ENCODE peak calls at places on chromosomes 6 and 20, in five cellular contexts. One of them, this sample, is unnamed.

GRCh38 chr20:36035720-36036119 is 67.3 kb downstream of the CNBD2 start:
- DNase-seq in aorta: no peak
- DNase-seq in GM12878: no peak
- DNase-seq in right cardiac atrium: no peak
- DNase-seq in skeletal muscle cell: no peak
- DNase-seq in this sample: no peak

GRCh38 chr6:106381223-106381622 is 20.7 kb downstream of the CRYBG1 start:
- DNase-seq in right cardiac atrium: no peak
- DNase-seq in GM12878: no peak
- DNase-seq in skeletal muscle cell: no peak
- DNase-seq in aorta: no peak
- DNase-seq in this sample: no peak

GRCh38 chr6:17469006-17469972 is 75.9 kb downstream of the CAP2 start:
- DNase-seq in aorta: no peak
- DNase-seq in skeletal muscle cell: no peak
- DNase-seq in right cardiac atrium: no peak
- DNase-seq in GM12878: no peak
- DNase-seq in this sample: no peak

GRCh38 chr6:56927538-56928453 is 27.1 kb upstream of the BEND6 start:
- DNase-seq in skeletal muscle cell: no peak
- DNase-seq in GM12878: no peak
- DNase-seq in right cardiac atrium: no peak
- DNase-seq in aorta: no peak
- DNase-seq in this sample: no peak

GRCh38 chr6:44800171-44800671 is 412.7 kb downstream of the CDC5L start:
- DNase-seq in GM12878: no peak
- DNase-seq in right cardiac atrium: no peak
- DNase-seq in aorta: no peak
- DNase-seq in skeletal muscle cell: peak
- DNase-seq in this sample: no peak

GRCh38 chr6:118284736-118285360 is 263.2 kb upstream of the PLN start:
- DNase-seq in skeletal muscle cell: no peak
- DNase-seq in aorta: no peak
- DNase-seq in right cardiac atrium: no peak
- DNase-seq in GM12878: no peak
- DNase-seq in this sample: no peak

GRCh38 chr6:26122005-26122388 is 34.8 kb downstream of the HFE start:
- DNase-seq in aorta: no peak
- DNase-seq in right cardiac atrium: no peak
- DNase-seq in GM12878: no peak
- DNase-seq in skeletal muscle cell: no peak
- DNase-seq in this sample: no peak

GRCh38 chr6:108665495-108666196 is 104.9 kb downstream of the FOXO3 start:
- DNase-seq in skeletal muscle cell: no peak
- DNase-seq in aorta: no peak
- DNase-seq in right cardiac atrium: no peak
- DNase-seq in GM12878: no peak
- DNase-seq in this sample: no peak

GRCh38 chr20:6162239-6162638 is 39.4 kb upstream of the FERMT1 start:
- DNase-seq in right cardiac atrium: peak
- DNase-seq in skeletal muscle cell: peak
- DNase-seq in aorta: peak
- DNase-seq in GM12878: no peak
- DNase-seq in this sample: no peak

GRCh38 chr20:35326021-35326731 is 34.0 kb upstream of the FAM83C start:
- DNase-seq in right cardiac atrium: no peak
- DNase-seq in skeletal muscle cell: no peak
- DNase-seq in GM12878: no peak
- DNase-seq in aorta: no peak
- DNase-seq in this sample: no peak

GRCh38 chr6:95948324-95948723 is 67.5 kb upstream of the FUT9 start:
- DNase-seq in aorta: no peak
- DNase-seq in skeletal muscle cell: no peak
- DNase-seq in GM12878: no peak
- DNase-seq in right cardiac atrium: no peak
- DNase-seq in this sample: no peak

GRCh38 chr6:168150551-168151444 is 71.8 kb upstream of the FRMD1 start:
- DNase-seq in aorta: no peak
- DNase-seq in right cardiac atrium: no peak
- DNase-seq in GM12878: no peak
- DNase-seq in skeletal muscle cell: no peak
- DNase-seq in this sample: no peak

GRCh38 chr6:37173573-37174195 is 3.7 kb downstream of the PIM1 start:
- DNase-seq in GM12878: no peak
- DNase-seq in skeletal muscle cell: no peak
- DNase-seq in aorta: no peak
- DNase-seq in right cardiac atrium: peak
- DNase-seq in this sample: no peak

GRCh38 chr6:72622094-72622540 is 253 bp downstream of the KCNQ5 start:
- DNase-seq in right cardiac atrium: peak
- DNase-seq in aorta: peak
- DNase-seq in GM12878: no peak
- DNase-seq in skeletal muscle cell: no peak
- DNase-seq in this sample: peak

GRCh38 chr6:105851181-105851580 is 235.0 kb upstream of the PRDM1 start:
- DNase-seq in right cardiac atrium: no peak
- DNase-seq in skeletal muscle cell: no peak
- DNase-seq in aorta: no peak
- DNase-seq in GM12878: no peak
- DNase-seq in this sample: no peak

DNA sequence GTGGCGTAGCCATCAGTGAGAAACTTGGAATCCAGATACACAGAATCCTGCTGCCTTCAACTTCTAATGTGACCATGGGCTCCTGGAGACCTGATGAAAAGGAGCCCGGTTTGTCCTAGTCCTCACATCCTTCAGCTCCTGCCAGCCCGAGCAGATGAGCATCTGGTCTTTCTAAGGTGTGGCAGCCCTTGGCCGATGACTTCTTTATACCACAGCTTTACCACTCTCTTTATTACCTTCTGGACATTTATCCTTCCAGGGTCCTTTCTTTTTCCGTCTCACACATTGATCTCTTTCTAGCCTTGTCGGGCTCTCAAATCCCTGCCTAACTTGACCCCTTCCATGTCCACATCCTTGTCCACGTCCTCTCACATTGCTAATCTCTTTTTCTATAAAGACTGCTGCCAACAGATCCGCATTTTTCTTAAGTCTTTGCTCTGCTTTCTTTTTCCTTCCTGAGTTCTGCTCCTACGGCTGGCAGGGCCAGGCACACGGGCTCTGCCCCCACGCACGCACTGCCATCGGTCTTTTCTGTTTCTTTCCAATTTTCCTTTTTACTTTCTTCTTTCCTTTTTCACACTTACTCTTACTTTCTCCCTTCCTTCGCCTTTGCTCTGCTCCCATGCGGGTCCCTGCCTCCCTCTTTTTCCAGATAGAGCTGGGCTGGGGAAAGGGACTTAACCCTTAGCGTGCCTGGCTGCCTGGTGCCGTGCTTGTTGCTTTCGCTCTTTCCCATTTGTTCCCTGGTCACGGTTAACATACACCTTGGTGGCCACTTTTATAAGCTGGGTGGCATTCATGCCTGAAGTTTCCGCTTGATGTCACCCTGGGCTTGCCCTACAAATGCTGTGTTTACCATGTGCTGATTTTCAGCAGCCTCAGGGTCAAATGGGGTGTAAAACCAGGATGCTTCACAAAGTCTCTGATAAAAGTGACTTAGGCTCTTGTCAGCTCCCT is 9.4 kb upstream of the GMPR start:
- DNase-seq in skeletal muscle cell: no peak
- DNase-seq in aorta: no peak
- DNase-seq in GM12878: no peak
- DNase-seq in right cardiac atrium: no peak
- DNase-seq in this sample: no peak
- H3K4me3 ChIP-seq in skeletal muscle cell: peak
- H3K4me3 ChIP-seq in aorta: no peak
- H3K4me3 ChIP-seq in GM12878: no peak
- H3K4me3 ChIP-seq in right cardiac atrium: no peak
- H3K4me3 ChIP-seq in this sample: peak

DNA sequence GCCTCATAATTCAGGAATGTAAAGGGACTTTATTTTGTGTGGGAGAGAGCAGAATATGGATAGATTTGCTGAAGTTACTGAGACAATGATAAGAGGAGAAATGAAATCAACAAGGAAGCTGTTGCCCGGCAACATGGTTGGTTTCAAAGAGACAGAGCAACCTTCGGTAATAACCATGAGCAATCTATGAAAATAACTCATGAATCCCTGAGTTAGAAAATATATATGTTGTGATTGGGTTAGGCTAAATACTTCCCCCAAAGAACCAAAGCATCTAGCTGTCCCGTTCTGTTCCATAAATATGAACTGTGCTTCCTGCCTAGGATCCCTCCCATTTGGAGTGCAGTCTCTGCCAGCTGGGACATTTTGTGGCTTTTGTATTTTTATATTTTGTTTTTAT is 23.1 kb downstream of the SERPINB1 start:
- DNase-seq in GM12878: no peak
- DNase-seq in right cardiac atrium: no peak
- DNase-seq in aorta: no peak
- DNase-seq in skeletal muscle cell: no peak
- DNase-seq in this sample: no peak
- H3K4me3 ChIP-seq in GM12878: no peak
- H3K4me3 ChIP-seq in right cardiac atrium: peak
- H3K4me3 ChIP-seq in aorta: no peak
- H3K4me3 ChIP-seq in skeletal muscle cell: no peak
- H3K4me3 ChIP-seq in this sample: no peak

DNA sequence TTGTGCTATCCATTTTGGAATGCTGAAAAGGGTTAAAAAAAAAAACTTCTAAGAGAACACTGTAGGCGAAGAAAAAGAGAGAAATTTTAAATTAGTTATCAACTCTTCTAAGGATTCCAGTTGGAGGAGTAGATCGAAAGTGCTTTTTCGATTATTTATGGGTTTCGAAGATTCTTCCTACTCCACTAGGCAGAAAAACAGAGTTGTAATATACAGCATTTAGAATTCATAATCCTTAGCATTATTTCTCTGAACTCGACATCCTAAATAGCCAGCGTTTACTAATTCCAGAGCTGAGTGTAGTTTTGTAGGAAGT is 811 bp upstream of the RNF217 start:
- DNase-seq in skeletal muscle cell: no peak
- DNase-seq in right cardiac atrium: no peak
- DNase-seq in GM12878: no peak
- DNase-seq in aorta: no peak
- DNase-seq in this sample: no peak
- H3K4me3 ChIP-seq in skeletal muscle cell: peak
- H3K4me3 ChIP-seq in right cardiac atrium: peak
- H3K4me3 ChIP-seq in GM12878: no peak
- H3K4me3 ChIP-seq in aorta: peak
- H3K4me3 ChIP-seq in this sample: peak

DNA sequence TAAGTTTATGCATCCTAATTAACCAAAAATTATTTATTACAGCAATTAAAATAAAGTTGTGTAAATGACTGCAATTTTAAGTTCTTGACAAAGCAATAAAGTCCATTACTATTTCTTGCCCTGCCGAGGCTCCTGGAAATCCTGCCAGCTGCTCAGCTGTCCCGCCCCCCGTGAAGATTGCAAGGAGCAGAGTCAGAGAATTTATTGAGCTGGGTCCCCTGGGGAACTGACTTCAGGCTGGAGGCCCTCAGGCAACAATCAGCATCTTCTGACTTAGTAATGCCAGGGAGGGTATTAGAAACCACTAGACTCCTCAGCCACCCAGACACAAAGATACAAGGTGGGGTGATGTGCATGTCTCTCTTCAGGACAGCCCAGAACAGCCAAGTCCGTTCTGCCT is 92.3 kb downstream of the EDN3 start:
- DNase-seq in aorta: no peak
- DNase-seq in right cardiac atrium: no peak
- DNase-seq in skeletal muscle cell: no peak
- DNase-seq in GM12878: no peak
- DNase-seq in this sample: no peak
- H3K4me3 ChIP-seq in aorta: no peak
- H3K4me3 ChIP-seq in right cardiac atrium: no peak
- H3K4me3 ChIP-seq in skeletal muscle cell: no peak
- H3K4me3 ChIP-seq in GM12878: no peak
- H3K4me3 ChIP-seq in this sample: no peak

GRCh38 chr6:20791932-20792331 is 257.7 kb downstream of the CDKAL1 start:
- DNase-seq in skeletal muscle cell: no peak
- DNase-seq in GM12878: no peak
- DNase-seq in aorta: no peak
- DNase-seq in right cardiac atrium: no peak
- DNase-seq in this sample: no peak
- H3K4me3 ChIP-seq in skeletal muscle cell: no peak
- H3K4me3 ChIP-seq in GM12878: no peak
- H3K4me3 ChIP-seq in aorta: no peak
- H3K4me3 ChIP-seq in right cardiac atrium: no peak
- H3K4me3 ChIP-seq in this sample: no peak

GRCh38 chr6:122399348-122400120 is at the start of gene HSF2:
- DNase-seq in right cardiac atrium: peak
- DNase-seq in GM12878: peak
- DNase-seq in aorta: peak
- DNase-seq in skeletal muscle cell: peak
- DNase-seq in this sample: peak
- H3K4me3 ChIP-seq in right cardiac atrium: peak
- H3K4me3 ChIP-seq in GM12878: peak
- H3K4me3 ChIP-seq in aorta: peak
- H3K4me3 ChIP-seq in skeletal muscle cell: peak
- H3K4me3 ChIP-seq in this sample: peak

GRCh38 chr6:71127374-71127773 is 161.2 kb upstream of the OGFRL1 start:
- DNase-seq in aorta: no peak
- DNase-seq in GM12878: no peak
- DNase-seq in skeletal muscle cell: no peak
- DNase-seq in right cardiac atrium: no peak
- DNase-seq in this sample: no peak
- H3K4me3 ChIP-seq in aorta: no peak
- H3K4me3 ChIP-seq in GM12878: no peak
- H3K4me3 ChIP-seq in skeletal muscle cell: no peak
- H3K4me3 ChIP-seq in right cardiac atrium: no peak
- H3K4me3 ChIP-seq in this sample: no peak

GRCh38 chr6:114342086-114342825 is 567 bp downstream of the HS3ST5 start:
- DNase-seq in GM12878: no peak
- DNase-seq in right cardiac atrium: peak
- DNase-seq in skeletal muscle cell: no peak
- DNase-seq in aorta: no peak
- DNase-seq in this sample: peak
- H3K4me3 ChIP-seq in GM12878: no peak
- H3K4me3 ChIP-seq in right cardiac atrium: peak
- H3K4me3 ChIP-seq in skeletal muscle cell: peak
- H3K4me3 ChIP-seq in aorta: peak
- H3K4me3 ChIP-seq in this sample: peak